ENCODE peak calls at places on chromosomes 13 and 19, in ten cellular contexts. G, B, N, O, R, P, Q, F, U and H are unnamed samples.

GRCh38 chr13:86002921-86003488 is 203.8 kb upstream of the SLITRK6 start:
- DNase-seq in G (no peak), O (no peak), F (no peak), B (peak), R (no peak), U (no peak), Q (no peak), N (no peak), P (no peak), H (no peak)

GRCh38 chr19:29704562-29705558 is 10.2 kb downstream of the C19orf12 start:
- DNase-seq in F (no peak), P (no peak), B (no peak), U (no peak), Q (no peak), G (no peak), N (no peak), O (no peak), R (no peak), H (no peak)

GRCh38 chr13:74695021-74695800 is 561.0 kb upstream of the KLF12 start:
- DNase-seq in B (no peak), G (peak), R (no peak), U (no peak), N (no peak), F (no peak), O (no peak), Q (no peak), P (no peak), H (no peak)

GRCh38 chr13:98142427-98143156 is at the start of gene FARP1:
- DNase-seq in P (peak), Q (peak), R (peak), O (peak), U (peak), F (peak), G (peak), N (peak), B (peak), H (peak)

GRCh38 chr13:31046711-31047279 is 114.3 kb downstream of the TEX26 start:
- DNase-seq in U (peak), Q (peak), P (no peak), O (peak), N (no peak), R (peak), F (peak), G (peak), B (no peak), H (no peak)

GRCh38 chr19:33685541-33685940 is 63.8 kb downstream of the CHST8 start:
- DNase-seq in O (no peak), G (no peak), N (no peak), B (no peak), P (no peak), Q (no peak), F (no peak), U (peak), R (no peak), H (peak)

GRCh38 chr19:1046117-1046626 is 6.3 kb downstream of the ABCA7 start:
- DNase-seq in N (no peak), G (no peak), P (no peak), Q (no peak), O (no peak), U (peak), R (no peak), F (no peak), B (no peak), H (no peak)

GRCh38 chr19:27765397-27765796 is 1447.6 kb downstream of the UQCRFS1 start:
- DNase-seq in F (no peak), P (no peak), R (no peak), G (no peak), N (peak), U (no peak), Q (no peak), B (no peak), O (no peak), H (no peak)

GRCh38 chr13:28204690-28205443 is 66.5 kb downstream of the PAN3 start:
- DNase-seq in O (no peak), B (no peak), Q (no peak), N (no peak), U (no peak), F (no peak), P (no peak), R (no peak), G (no peak), H (no peak)

GRCh38 chr19:47729468-47729798 is 15.9 kb upstream of the NOP53 start:
- DNase-seq in O (peak), N (peak), R (peak), P (peak), Q (peak), G (no peak), F (peak), B (no peak), U (no peak), H (peak)

GRCh38 chr13:78638216-78638615 is 20.7 kb downstream of the OBI1 start:
- DNase-seq in Q (no peak), P (no peak), N (no peak), U (no peak), F (no peak), G (no peak), B (no peak), R (no peak), O (no peak), H (no peak)

GRCh38 chr13:95707442-95708389 is 30.8 kb downstream of the DNAJC3 start:
- DNase-seq in B (no peak), F (no peak), R (no peak), O (no peak), Q (no peak), P (no peak), N (no peak), U (no peak), G (no peak), H (no peak)

GRCh38 chr13:34179481-34179880 is 361.5 kb downstream of the RFC3 start:
- DNase-seq in P (no peak), O (no peak), R (no peak), Q (peak), N (no peak), G (peak), F (peak), B (no peak), U (no peak), H (no peak)

GRCh38 chr13:44112700-44113329 is 233.1 kb downstream of the LACC1 start:
- DNase-seq in P (no peak), U (no peak), F (no peak), B (no peak), G (no peak), O (no peak), R (no peak), Q (no peak), N (no peak), H (no peak)

GRCh38 chr19:31127132-31127967 is 221.9 kb downstream of the TSHZ3 start:
- DNase-seq in P (no peak), B (no peak), Q (peak), R (peak), F (peak), N (peak), G (no peak), U (no peak), O (peak), H (no peak)

GRCh38 chr13:74710006-74710405 is 575.8 kb upstream of the KLF12 start:
- DNase-seq in B (no peak), O (no peak), N (no peak), F (peak), Q (peak), P (no peak), G (no peak), U (no peak), R (no peak), H (no peak)

GRCh38 chr19:23991170-23991569 is 76.5 kb downstream of the ZNF726 start:
- DNase-seq in B (no peak), P (no peak), U (no peak), G (no peak), Q (peak), F (peak), N (no peak), O (no peak), R (no peak), H (no peak)

GRCh38 chr19:3506384-3507340 is 551 bp downstream of the FZR1 start:
- DNase-seq in P (no peak), F (no peak), Q (no peak), O (no peak), R (peak), N (no peak), B (no peak), U (no peak), G (peak), H (peak)

GRCh38 chr13:98509271-98510155 is 67.4 kb downstream of the STK24 start:
- DNase-seq in G (no peak), Q (peak), F (peak), O (no peak), U (no peak), P (peak), R (peak), N (peak), B (no peak), H (peak)

GRCh38 chr19:439167-439900 is 21.5 kb downstream of the SHC2 start:
- DNase-seq in U (no peak), R (no peak), F (no peak), O (no peak), B (no peak), P (no peak), N (no peak), G (no peak), Q (no peak), H (no peak)

GRCh38 chr13:21014139-21014665 is 47.2 kb downstream of the LATS2 start:
- DNase-seq in G (no peak), O (no peak), R (no peak), B (no peak), N (no peak), F (peak), P (no peak), Q (no peak), U (no peak), H (peak)

GRCh38 chr19:6768236-6768785 is 1.1 kb upstream of the SH2D3A start:
- DNase-seq in G (no peak), F (no peak), P (no peak), O (no peak), Q (no peak), N (no peak), R (no peak), B (no peak), U (no peak), H (no peak)

GRCh38 chr19:33734913-33735312 is 61.8 kb upstream of the KCTD15 start:
- DNase-seq in O (no peak), G (no peak), F (no peak), B (no peak), U (no peak), N (no peak), Q (no peak), R (no peak), P (no peak), H (no peak)

GRCh38 chr19:48685583-48685982 is 10.2 kb upstream of the FUT2 start:
- DNase-seq in P (no peak), B (no peak), R (no peak), U (no peak), N (no peak), O (no peak), F (no peak), G (no peak), Q (no peak), H (no peak)

GRCh38 chr19:38815059-38816001 is 2.6 kb upstream of the LGALS4 start:
- DNase-seq in G (no peak), B (no peak), O (no peak), Q (no peak), F (no peak), P (no peak), U (no peak), N (no peak), R (peak), H (no peak)

GRCh38 chr19:2695288-2695866 is 7.1 kb downstream of the GNG7 start:
- DNase-seq in N (no peak), U (no peak), O (no peak), P (no peak), F (no peak), B (peak), R (no peak), Q (no peak), G (peak), H (peak)

GRCh38 chr13:50845211-50845610 is 1.7 kb upstream of the DLEU7 start:
- DNase-seq in P (no peak), U (no peak), O (no peak), N (no peak), G (no peak), B (no peak), R (no peak), Q (no peak), F (peak), H (no peak)

GRCh38 chr19:1671716-1672037 is 19.3 kb upstream of the TCF3 start:
- DNase-seq in O (no peak), F (no peak), N (no peak), B (no peak), Q (no peak), P (no peak), R (no peak), U (peak), G (no peak), H (no peak)

GRCh38 chr13:62207388-62207787 is 791.7 kb upstream of the PCDH20 start:
- DNase-seq in Q (no peak), F (no peak), G (no peak), R (no peak), U (no peak), B (no peak), P (no peak), O (no peak), N (no peak), H (no peak)

GRCh38 chr13:58843567-58843966 is 1212.0 kb downstream of the PCDH17 start:
- DNase-seq in U (no peak), O (no peak), B (no peak), P (no peak), N (no peak), F (no peak), R (no peak), G (no peak), Q (no peak), H (no peak)
- TF ChIP-seq CTCF in U (no peak), O (no peak), B (no peak), P (no peak), N (no peak), F (no peak), R (no peak), G (no peak), Q (no peak), H (no peak)

GRCh38 chr19:42423462-42424344 is 3.5 kb downstream of the LIPE start:
- DNase-seq in R (peak), P (peak), O (peak), U (peak), B (peak), F (peak), Q (peak), N (peak), G (peak), H (peak)

GRCh38 chr19:42426643-42427042 is 545 bp downstream of the LIPE start:
- DNase-seq in P (no peak), O (no peak), N (no peak), R (no peak), B (no peak), U (no peak), Q (no peak), F (no peak), G (no peak), H (no peak)

GRCh38 chr19:42422576-42423461 is 4.4 kb downstream of the LIPE start:
- DNase-seq in G (peak), F (no peak), U (no peak), Q (no peak), B (peak), N (no peak), P (peak), O (no peak), R (peak), H (no peak)

GRCh38 chr19:42424345-42424707 is 2.9 kb downstream of the LIPE start:
- DNase-seq in U (no peak), R (no peak), P (no peak), O (no peak), G (no peak), N (no peak), B (no peak), Q (no peak), F (no peak), H (no peak)

GRCh38 chr19:42424712-42425131 is 2.5 kb downstream of the LIPE start:
- DNase-seq in G (no peak), P (no peak), B (no peak), R (no peak), U (no peak), N (no peak), F (no peak), O (no peak), Q (no peak), H (no peak)
- TF ChIP-seq CTCF in G (peak), P (no peak), B (peak), R (no peak), U (peak), N (peak), F (no peak), O (no peak), Q (peak), H (no peak)

GRCh38 chr13:82298110-82298509 is 1584.2 kb downstream of the SLITRK1 start:
- DNase-seq in U (no peak), R (no peak), Q (no peak), B (no peak), N (no peak), O (no peak), P (no peak), G (no peak), F (no peak), H (no peak)

GRCh38 chr13:82292334-82292733 is 1589.9 kb downstream of the SLITRK1 start:
- DNase-seq in O (no peak), F (no peak), N (no peak), P (no peak), G (no peak), U (no peak), B (no peak), R (no peak), Q (no peak), H (no peak)

GRCh38 chr13:82291852-82292251 is 1590.4 kb downstream of the SLITRK1 start:
- DNase-seq in Q (no peak), U (no peak), G (no peak), N (no peak), B (no peak), F (no peak), O (no peak), R (no peak), P (no peak), H (no peak)

DNA sequence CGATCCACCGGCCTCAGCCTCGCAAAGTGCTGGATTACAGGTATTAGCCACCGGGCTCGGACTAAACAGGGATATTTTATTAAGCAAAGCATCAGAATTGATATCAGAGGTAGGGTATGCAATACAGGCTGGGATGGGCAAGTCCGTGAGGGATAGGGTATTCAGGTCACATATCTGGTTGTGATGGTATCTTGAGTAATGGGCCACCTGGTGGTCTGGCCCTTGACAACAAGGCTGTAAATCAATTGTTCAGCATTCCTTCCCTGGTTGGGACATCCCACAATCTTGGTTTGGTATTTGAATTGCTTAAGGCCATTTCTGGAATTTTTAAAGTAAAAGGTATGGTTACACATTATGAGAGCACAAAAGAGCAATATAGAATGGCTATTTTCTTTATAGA is 1588.0 kb downstream of the SLITRK1 start:
- DNase-seq in N (no peak), G (no peak), O (no peak), Q (no peak), R (no peak), F (no peak), P (no peak), B (no peak), U (no peak), H (no peak)
- TF ChIP-seq CTCF in N (no peak), G (no peak), O (no peak), Q (no peak), R (no peak), F (no peak), P (no peak), B (no peak), U (no peak), H (no peak)

GRCh38 chr19:18999896-19000620 is 33.3 kb downstream of the SUGP2 start:
- DNase-seq in O (no peak), G (no peak), P (no peak), Q (peak), F (no peak), B (no peak), U (no peak), R (no peak), N (no peak), H (no peak)
- TF ChIP-seq CTCF in O (no peak), G (peak), P (no peak), Q (peak), F (peak), B (peak), U (peak), R (no peak), N (peak), H (no peak)

DNA sequence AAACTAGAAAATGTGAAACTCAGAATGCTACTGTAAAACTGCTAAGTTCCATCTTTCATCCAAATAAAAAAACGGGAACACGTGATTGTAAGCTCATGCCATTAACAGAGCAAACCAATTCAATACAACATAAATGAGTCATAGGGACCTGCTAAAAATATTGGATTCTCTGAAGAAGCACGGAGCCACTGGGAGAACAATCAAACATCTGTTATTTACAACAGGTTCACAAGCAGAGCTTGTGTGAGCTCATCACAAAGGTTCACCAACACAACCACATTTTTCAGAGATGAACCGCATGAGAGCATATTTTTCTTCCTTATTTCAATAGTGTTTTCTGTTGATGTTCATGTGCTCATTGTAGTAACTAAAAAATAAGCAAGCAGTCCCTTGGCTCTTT is 546.0 kb downstream of the LIG4 start:
- DNase-seq in U (no peak), B (no peak), F (peak), O (no peak), R (no peak), P (no peak), N (no peak), G (no peak), Q (no peak), H (no peak)
- TF ChIP-seq CTCF in U (no peak), B (no peak), F (no peak), O (no peak), R (no peak), P (no peak), N (no peak), G (no peak), Q (no peak), H (no peak)

GRCh38 chr13:19742651-19743050 is 40.1 kb downstream of the PSPC1 start:
- DNase-seq in N (no peak), O (no peak), Q (no peak), R (no peak), U (no peak), G (no peak), P (no peak), F (no peak), B (no peak), H (no peak)
- TF ChIP-seq CTCF in N (no peak), O (no peak), Q (no peak), R (no peak), U (no peak), G (no peak), P (no peak), F (no peak), B (no peak), H (no peak)